ENCODE peak calls at places on chromosomes 3 and 15, in eight cellular contexts. One of them, this sample, is unnamed.

GRCh38 chr15:33243393-33243792 is 48.9 kb upstream of the FMN1 start:
- DNase-seq in MCF 10A: peak
- DNase-seq in NCI-H524 treated with DMSO at 0.1 percent for 48 hours: no peak
- DNase-seq in Ammon's horn: no peak
- DNase-seq in GM06990: no peak
- DNase-seq in HCT116: no peak
- DNase-seq in Right ventricle myocardium inferior: no peak
- DNase-seq in AG09319: no peak
- DNase-seq in this sample: no peak

GRCh38 chr15:70042553-70043214 is 55.0 kb downstream of the TLE3 start:
- DNase-seq in MCF 10A: no peak
- DNase-seq in NCI-H524 treated with DMSO at 0.1 percent for 48 hours: no peak
- DNase-seq in Ammon's horn: no peak
- DNase-seq in GM06990: no peak
- DNase-seq in HCT116: no peak
- DNase-seq in Right ventricle myocardium inferior: no peak
- DNase-seq in AG09319: no peak
- DNase-seq in this sample: no peak

GRCh38 chr3:168864107-168865021 is 768.6 kb upstream of the GOLIM4 start:
- DNase-seq in MCF 10A: no peak
- DNase-seq in NCI-H524 treated with DMSO at 0.1 percent for 48 hours: no peak
- DNase-seq in Ammon's horn: no peak
- DNase-seq in GM06990: no peak
- DNase-seq in HCT116: no peak
- DNase-seq in Right ventricle myocardium inferior: no peak
- DNase-seq in AG09319: no peak
- DNase-seq in this sample: no peak

GRCh38 chr3:20637729-20638128 is 451.7 kb upstream of the SGO1 start:
- DNase-seq in MCF 10A: no peak
- DNase-seq in NCI-H524 treated with DMSO at 0.1 percent for 48 hours: no peak
- DNase-seq in Ammon's horn: no peak
- DNase-seq in GM06990: no peak
- DNase-seq in HCT116: no peak
- DNase-seq in Right ventricle myocardium inferior: no peak
- DNase-seq in AG09319: no peak
- DNase-seq in this sample: no peak

GRCh38 chr3:111621535-111621934 is 26.4 kb upstream of the ZBED2 start:
- DNase-seq in MCF 10A: peak
- DNase-seq in NCI-H524 treated with DMSO at 0.1 percent for 48 hours: peak
- DNase-seq in Ammon's horn: no peak
- DNase-seq in GM06990: no peak
- DNase-seq in HCT116: peak
- DNase-seq in Right ventricle myocardium inferior: no peak
- DNase-seq in AG09319: no peak
- DNase-seq in this sample: no peak

GRCh38 chr3:175070946-175071345 is 211.8 kb downstream of the NAALADL2 start:
- DNase-seq in MCF 10A: no peak
- DNase-seq in NCI-H524 treated with DMSO at 0.1 percent for 48 hours: no peak
- DNase-seq in Ammon's horn: no peak
- DNase-seq in GM06990: no peak
- DNase-seq in HCT116: no peak
- DNase-seq in Right ventricle myocardium inferior: no peak
- DNase-seq in AG09319: no peak
- DNase-seq in this sample: no peak

GRCh38 chr3:42652611-42653302 is 740 bp upstream of the ZBTB47 start:
- DNase-seq in MCF 10A: peak
- DNase-seq in NCI-H524 treated with DMSO at 0.1 percent for 48 hours: no peak
- DNase-seq in Ammon's horn: peak
- DNase-seq in GM06990: no peak
- DNase-seq in HCT116: peak
- DNase-seq in Right ventricle myocardium inferior: peak
- DNase-seq in AG09319: no peak
- DNase-seq in this sample: no peak

GRCh38 chr3:38614091-38614490 is 35.4 kb downstream of the SCN5A start:
- DNase-seq in MCF 10A: no peak
- DNase-seq in NCI-H524 treated with DMSO at 0.1 percent for 48 hours: no peak
- DNase-seq in Ammon's horn: no peak
- DNase-seq in GM06990: no peak
- DNase-seq in HCT116: no peak
- DNase-seq in Right ventricle myocardium inferior: no peak
- DNase-seq in AG09319: no peak
- DNase-seq in this sample: no peak